ENCODE peak calls at places on chromosomes 16 and 17, in five cellular contexts. P, D, K, B and F are unnamed samples.

GRCh38 chr16:58501242-58502131 is 1.5 kb downstream of the NDRG4 start:
- DNase-seq in D (no peak), P (no peak), K (peak; percentile 70), B (peak; percentile 29), F (no peak)

GRCh38 chr16:1024126-1024525 is 42.6 kb downstream of the SOX8 start:
- DNase-seq in K (no peak), D (no peak), B (no peak), P (no peak), F (no peak)

GRCh38 chr16:11056989-11057645 is 112.8 kb downstream of the CLEC16A start:
- DNase-seq in B (no peak), D (peak; percentile 80), K (peak; percentile 63), P (no peak), F (no peak)

GRCh38 chr17:17350491-17351355 is 47.5 kb downstream of the NT5M start:
- DNase-seq in D (no peak), B (no peak), P (no peak), K (peak; percentile 70), F (no peak)

GRCh38 chr16:11252482-11252931 is 3.5 kb downstream of the SOCS1 start:
- DNase-seq in D (no peak), P (no peak), B (no peak), K (no peak), F (no peak)

GRCh38 chr17:16974569-16975265 is 2.8 kb upstream of the TNFRSF13B start:
- DNase-seq in P (no peak), B (no peak), D (no peak), K (no peak), F (no peak)

GRCh38 chr16:25014500-25015147 is 545 bp downstream of the ARHGAP17 start:
- DNase-seq in K (peak; percentile 85), B (no peak), P (peak; percentile 56), D (peak; percentile 30), F (peak; percentile 51)

GRCh38 chr16:85687651-85688471 is 893 bp downstream of the GINS2 start:
- DNase-seq in P (no peak), B (no peak), D (no peak), K (no peak), F (no peak)

GRCh38 chr17:39939588-39940419 is 12.3 kb downstream of the LRRC3C start:
- DNase-seq in B (no peak), P (no peak), D (no peak), K (no peak), F (peak; percentile 65)

GRCh38 chr16:54325616-54326265 is 39.2 kb upstream of the IRX3 start:
- DNase-seq in B (no peak), D (no peak), K (no peak), P (no peak), F (no peak)

DNA sequence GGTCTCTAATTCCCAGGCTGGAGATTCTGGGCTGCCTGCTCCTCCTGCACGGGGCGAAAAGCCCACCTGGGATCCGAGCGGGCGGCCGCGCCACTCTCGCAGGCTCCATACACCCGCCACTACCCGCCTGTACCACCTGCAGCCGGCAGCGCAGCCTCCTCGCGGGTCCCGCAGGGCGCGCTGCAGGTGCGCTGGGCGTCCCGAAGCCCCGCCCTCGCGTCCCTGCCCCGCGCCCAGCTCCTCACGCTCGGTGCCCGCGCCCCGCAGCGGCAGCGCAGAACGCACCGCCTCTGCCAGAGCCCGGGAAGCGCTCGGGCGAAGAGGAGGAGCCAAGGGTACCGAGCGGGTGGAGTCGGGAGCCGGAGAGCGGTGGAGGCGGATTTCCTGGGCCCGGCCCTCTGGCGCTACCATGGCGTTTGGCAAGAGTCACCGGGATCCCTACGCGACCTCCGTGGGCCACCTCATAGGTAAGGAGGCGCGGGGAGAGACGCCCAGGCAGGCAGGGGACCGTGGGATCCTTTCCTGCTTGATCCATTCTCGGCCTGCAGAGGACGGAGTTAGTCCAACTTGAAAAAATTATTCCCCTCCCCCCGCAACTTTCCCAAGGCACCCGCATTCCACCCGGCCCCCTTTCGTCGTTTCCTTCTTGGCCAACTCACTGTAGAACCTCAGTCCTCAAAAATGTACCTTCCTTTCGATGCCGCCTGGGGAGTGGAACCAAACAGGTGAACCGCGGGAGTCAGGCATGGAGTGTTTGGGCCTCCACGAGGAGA is at the start of gene TOM1L1:
- DNase-seq in B (no peak), K (peak; percentile 92), D (peak; percentile 67), P (peak; percentile 64), F (peak; percentile 53)
- H3K4me3 ChIP-seq in B (peak within 1 kb of the TSS; percentile 15), K (peak within 1 kb of the TSS; percentile 75), D (peak within 1 kb of the TSS; percentile 62), P (peak within 1 kb of the TSS; percentile 74), F (peak within 1 kb of the TSS; percentile 67)

GRCh38 chr17:72030067-72030899 is 90.5 kb upstream of the SOX9 start:
- DNase-seq in K (no peak), D (no peak), B (no peak), P (peak; percentile 16), F (peak; percentile 14)
- H3K27ac ChIP-seq in K (no peak overlapping the region), D (peak overlapping the region; percentile 7), B (peak overlapping the region; percentile 25), P (no peak overlapping the region), F (no peak overlapping the region)

DNA sequence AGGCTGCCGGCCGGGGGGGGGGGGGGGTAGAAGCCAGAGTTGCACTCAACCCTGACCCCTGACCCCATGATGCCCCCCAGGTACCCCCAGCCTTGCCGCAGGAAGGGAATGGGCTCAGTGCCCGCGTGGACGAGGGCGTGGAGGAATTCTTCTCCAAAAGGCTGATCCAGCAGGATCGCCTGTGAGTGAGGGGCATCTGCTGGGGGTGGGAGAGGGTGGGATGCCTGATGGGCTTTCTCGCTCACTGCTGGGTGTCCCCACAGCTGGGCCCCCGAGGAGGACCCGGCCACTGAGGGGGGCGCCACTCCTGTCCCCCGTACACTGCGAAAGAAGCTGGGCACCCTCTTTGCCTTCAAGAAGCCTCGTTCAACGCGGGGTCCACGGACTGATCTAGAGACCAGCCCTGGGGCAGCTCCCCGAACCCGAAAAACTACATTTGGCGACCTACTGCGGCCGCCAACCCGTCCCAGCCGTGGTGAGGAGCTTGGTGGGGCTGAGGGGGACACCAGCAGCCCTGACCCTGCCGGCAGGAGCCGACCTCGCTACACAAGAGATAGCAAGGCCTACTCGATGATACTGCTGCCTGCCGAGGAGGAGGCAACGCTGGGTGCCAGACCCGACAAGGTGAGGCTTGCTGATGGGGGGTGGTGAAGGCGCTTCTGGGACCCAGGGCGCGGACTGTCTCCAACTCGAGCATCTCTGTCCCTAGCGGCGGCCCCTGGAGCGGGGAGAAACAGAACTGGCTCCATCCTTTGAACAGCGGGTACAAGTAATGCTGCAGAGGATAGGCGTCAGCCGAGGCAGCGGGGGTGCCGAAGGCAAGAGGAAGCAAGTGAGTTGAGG is 5.8 kb downstream of the ACD start:
- DNase-seq in D (no peak), B (no peak), K (peak; percentile 77), P (no peak), F (peak; percentile 10)
- H3K4me3 ChIP-seq in D (no peak overlapping the region), B (no peak overlapping the region), K (no peak overlapping the region), P (no peak overlapping the region), F (no peak overlapping the region)

DNA sequence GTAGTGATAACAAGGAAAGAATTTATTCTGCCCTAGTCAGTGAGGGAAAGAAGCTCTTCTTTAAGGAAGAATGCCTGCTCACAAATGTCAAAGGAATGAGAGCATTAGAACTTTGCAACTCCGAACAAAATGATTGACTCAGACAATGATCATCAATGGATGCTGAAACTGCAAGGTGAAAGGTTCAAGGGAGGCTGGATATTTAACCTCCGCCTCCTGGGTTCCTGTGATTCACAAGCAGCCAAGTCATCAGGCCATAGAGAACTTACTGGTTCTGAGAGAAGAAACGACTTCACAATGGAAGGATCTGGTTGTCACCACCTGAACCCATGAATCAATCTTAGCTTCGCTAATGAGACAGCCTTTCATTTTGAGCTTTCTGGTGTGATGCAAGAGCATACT is 16.0 kb upstream of the SCNN1B start:
- DNase-seq in P (no peak), B (no peak), K (no peak), D (no peak), F (no peak)
- H3K27ac ChIP-seq in P (no peak overlapping the region), B (no peak overlapping the region), K (no peak overlapping the region), D (no peak overlapping the region), F (no peak overlapping the region)

GRCh38 chr17:75891605-75892555 is 4.9 kb downstream of the TRIM65 start:
- DNase-seq in K (no peak), D (no peak), B (no peak), P (no peak), F (no peak)

GRCh38 chr17:75889454-75889853 is 7.3 kb downstream of the TRIM65 start:
- DNase-seq in P (no peak), K (no peak), B (no peak), D (no peak), F (no peak)

GRCh38 chr17:75892556-75893224 is 4.1 kb downstream of the TRIM65 start:
- DNase-seq in D (no peak), K (no peak), B (no peak), P (no peak), F (no peak)

GRCh38 chr17:75893305-75894048 is 3.3 kb downstream of the TRIM65 start:
- DNase-seq in B (no peak), D (no peak), K (no peak), P (no peak), F (no peak)

DNA sequence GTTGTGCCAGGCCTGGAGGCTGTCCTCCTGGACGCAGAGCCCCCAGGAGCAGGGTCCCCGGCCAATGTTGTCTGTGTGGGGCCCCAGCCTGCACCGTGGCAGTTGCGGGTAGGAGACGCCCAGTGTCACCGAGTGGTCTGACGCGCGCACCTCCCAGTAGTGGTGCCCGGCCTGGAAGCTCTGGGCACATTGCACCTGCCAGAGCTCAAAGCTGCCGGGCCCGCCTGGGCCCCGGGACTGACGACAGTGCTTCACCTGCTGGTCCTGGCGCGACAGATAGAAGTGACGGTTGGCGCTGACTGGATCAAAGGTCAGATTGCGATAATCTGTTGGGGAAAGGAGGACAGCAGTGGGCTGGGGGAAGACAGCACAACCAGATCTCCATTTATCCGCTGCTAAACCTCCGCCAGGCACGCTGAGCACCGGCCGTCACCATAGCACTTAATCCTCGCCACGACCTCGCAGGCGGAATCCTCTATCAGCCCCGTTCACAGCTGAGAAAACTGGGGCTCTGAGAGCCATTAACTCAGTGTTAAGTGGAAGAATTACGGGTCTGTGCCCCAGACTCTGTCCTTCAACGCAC is 5.6 kb downstream of the TRIM65 start:
- DNase-seq in D (no peak), K (no peak), P (no peak), B (no peak), F (no peak)
- H3K4me3 ChIP-seq in D (no peak overlapping the region), K (no peak overlapping the region), P (no peak overlapping the region), B (no peak overlapping the region), F (no peak overlapping the region)

GRCh38 chr17:15323147-15323546 is 18.2 kb downstream of the TEKT3 start:
- DNase-seq in K (no peak), B (no peak), P (peak; percentile 43), D (no peak), F (peak; percentile 20)

GRCh38 chr17:15319461-15319860 is 21.9 kb downstream of the TEKT3 start:
- DNase-seq in K (no peak), P (no peak), D (no peak), B (no peak), F (no peak)

DNA sequence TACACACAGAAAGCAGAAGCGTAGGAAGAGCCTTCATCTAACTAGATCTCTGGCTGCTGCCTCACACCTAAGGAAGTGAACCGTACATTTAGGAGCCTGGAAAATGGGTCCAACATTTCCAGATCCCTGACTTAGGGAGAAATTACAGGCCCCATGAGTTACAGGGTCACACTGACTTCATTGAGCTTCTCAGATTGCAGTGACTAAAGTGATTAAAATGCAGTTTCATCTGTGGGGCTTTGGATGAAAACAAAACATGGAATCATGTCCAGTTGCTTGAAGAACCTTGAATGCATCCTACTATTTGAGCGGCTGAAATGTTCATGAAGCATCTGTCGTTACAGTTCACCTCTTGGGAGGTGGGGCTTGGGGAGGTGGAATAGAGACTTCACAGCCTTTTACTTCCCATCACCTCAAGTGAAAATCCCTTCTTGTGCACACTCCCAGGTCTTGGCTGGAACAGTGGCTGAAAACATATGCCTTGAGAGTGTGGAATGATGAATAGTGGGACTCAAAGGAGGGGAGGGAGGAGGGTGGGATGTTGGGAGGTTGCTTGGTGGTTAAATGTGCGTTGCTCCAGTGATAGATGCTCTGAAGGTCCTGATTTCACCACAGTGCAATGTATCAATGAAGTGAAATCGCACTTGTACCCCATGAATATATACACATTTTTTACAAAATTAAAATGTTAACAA is 19.7 kb downstream of the TEKT3 start:
- DNase-seq in D (no peak), K (no peak), P (no peak), B (no peak), F (no peak)
- H3K27ac ChIP-seq in D (no peak overlapping the region), K (no peak overlapping the region), P (no peak overlapping the region), B (no peak overlapping the region), F (no peak overlapping the region)